ENCODE peak calls at places on chromosomes 4 and X, in eight cellular contexts. C, R, O, W, P, Y, T and K are unnamed samples.

GRCh38 chr4:124427095-124427767 is 285.3 kb downstream of the ANKRD50 start:
- DNase-seq in C (no peak), R (peak; percentile 85), O (peak; percentile 42), W (peak; percentile 56), P (peak; percentile 72), Y (no peak), T (peak; percentile 53), K (no peak)

GRCh38 chr4:147831452-147832192 is 99.7 kb downstream of the ARHGAP10 start:
- DNase-seq in C (peak; percentile 78), R (peak; percentile 29), O (peak; percentile 43), W (peak; percentile 89), P (peak; percentile 34), Y (no peak), T (peak; percentile 98), K (no peak)

GRCh38 chrX:47181301-47181700 is 12.3 kb upstream of the UBA1 start:
- DNase-seq in C (no peak), R (no peak), O (peak; percentile 17), W (no peak), P (no peak), Y (no peak), T (no peak), K (no peak)

GRCh38 chrX:348461-349117 is 30.0 kb upstream of the GTPBP6 start:
- DNase-seq in C (no peak), R (no peak), O (no peak), W (no peak), P (no peak), Y (no peak), T (no peak), K (no peak)

GRCh38 chr4:4721636-4722035 is 137.8 kb upstream of the MSX1 start:
- DNase-seq in C (no peak), R (no peak), O (no peak), W (no peak), P (no peak), Y (no peak), T (no peak), K (no peak)

GRCh38 chrX:92231391-92231790 is 452.2 kb downstream of the PCDH11X start:
- DNase-seq in C (no peak), R (no peak), O (no peak), W (no peak), P (no peak), Y (no peak), T (no peak), K (no peak)

GRCh38 chr4:68963389-68963788 is 11.8 kb upstream of the UGT2A3 start:
- DNase-seq in C (no peak), R (no peak), O (no peak), W (no peak), P (no peak), Y (no peak), T (no peak), K (no peak)

GRCh38 chr4:151990201-151990600 is 229.4 kb upstream of the GATB start:
- DNase-seq in C (no peak), R (no peak), O (no peak), W (peak; percentile 95), P (no peak), Y (no peak), T (peak; percentile 63), K (no peak)

GRCh38 chr4:141155586-141155985 is 22.3 kb upstream of the RNF150 start:
- DNase-seq in C (no peak), R (no peak), O (no peak), W (no peak), P (no peak), Y (no peak), T (no peak), K (no peak)

GRCh38 chrX:69080912-69081465 is 84.3 kb downstream of the PJA1 start:
- DNase-seq in C (no peak), R (no peak), O (no peak), W (no peak), P (no peak), Y (no peak), T (no peak), K (no peak)

GRCh38 chr4:105765690-105766407 is 57.3 kb downstream of the GSTCD start:
- DNase-seq in C (peak; percentile 90), R (peak; percentile 18), O (peak; percentile 34), W (peak; percentile 85), P (no peak), Y (no peak), T (peak; percentile 89), K (no peak)

GRCh38 chr4:147749811-147750321 is 18.0 kb downstream of the ARHGAP10 start:
- DNase-seq in C (no peak), R (no peak), O (no peak), W (no peak), P (no peak), Y (no peak), T (no peak), K (peak; percentile 48)

GRCh38 chrX:31266172-31267076 is 194.6 kb upstream of the FTHL17 start:
- DNase-seq in C (no peak), R (peak; percentile 49), O (peak; percentile 63), W (no peak), P (peak; percentile 70), Y (peak; percentile 68), T (no peak), K (peak; percentile 74)

GRCh38 chr4:109251396-109251795 is 51.1 kb downstream of the COL25A1 start:
- DNase-seq in C (no peak), R (no peak), O (no peak), W (no peak), P (no peak), Y (no peak), T (no peak), K (no peak)

GRCh38 chrX:13110427-13111324 is 66.3 kb upstream of the FAM9C start:
- DNase-seq in C (peak; percentile 95), R (peak; percentile 66), O (no peak), W (peak; percentile 91), P (peak; percentile 58), Y (no peak), T (peak; percentile 95), K (no peak)

GRCh38 chr4:3340038-3340702 is 47.3 kb downstream of the RGS12 start:
- DNase-seq in C (no peak), R (no peak), O (no peak), W (no peak), P (no peak), Y (no peak), T (no peak), K (no peak)

DNA sequence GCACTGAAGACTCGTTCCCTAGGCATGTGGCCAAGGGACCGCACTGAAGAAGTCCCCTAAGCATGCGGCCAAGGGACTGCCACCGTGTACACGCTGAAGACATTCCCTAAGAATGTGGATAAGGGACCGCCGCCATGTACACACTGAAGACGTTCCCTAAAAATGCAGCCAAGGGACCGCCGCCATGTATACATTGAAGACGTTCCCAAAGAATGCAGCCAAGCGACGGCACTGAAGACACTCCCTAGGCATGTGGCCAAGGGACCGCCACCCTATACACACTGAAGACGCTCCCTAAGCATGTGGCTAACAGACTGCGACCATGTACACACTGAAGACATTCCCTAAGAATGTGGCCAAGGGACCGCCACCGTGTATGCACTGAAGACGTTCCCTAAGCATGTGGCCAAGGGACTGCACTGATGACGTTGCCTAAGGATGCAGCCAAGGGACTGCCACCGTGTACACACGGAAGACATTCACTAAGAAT is 31.5 kb downstream of the DHRSX start:
- DNase-seq in C (no peak), R (no peak), O (no peak), W (no peak), P (no peak), Y (no peak), T (no peak), K (no peak)
- TF ChIP-seq CTCF in C (no peak), R (no peak), O (no peak), W (no peak), P (no peak), Y (no peak), T (no peak), K (no peak)

DNA sequence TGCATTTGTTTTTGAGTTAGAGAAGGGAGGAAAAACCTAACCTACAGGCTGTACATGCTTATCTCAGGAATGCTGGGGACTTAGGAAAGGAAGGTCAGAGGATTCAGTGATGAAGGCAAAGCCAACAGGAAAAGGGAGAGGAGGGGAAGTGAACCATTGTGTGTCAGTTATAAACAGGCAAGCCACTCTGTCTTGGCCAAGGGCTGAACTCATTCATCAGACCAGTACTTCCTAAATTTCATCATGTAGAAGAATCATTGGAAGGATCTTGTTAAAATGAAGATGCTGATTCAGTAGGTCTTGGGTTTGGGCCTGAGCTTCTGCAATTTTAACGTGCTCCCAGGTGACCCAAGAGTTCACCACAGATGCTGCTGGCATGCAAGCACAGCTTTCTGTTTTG is 8.4 kb downstream of the SRPX start:
- DNase-seq in C (no peak), R (no peak), O (no peak), W (no peak), P (no peak), Y (no peak), T (peak; percentile 71), K (no peak)
- TF ChIP-seq CTCF in C (no peak), R (no peak), O (no peak), W (no peak), P (no peak), Y (no peak), T (no peak), K (no peak)

DNA sequence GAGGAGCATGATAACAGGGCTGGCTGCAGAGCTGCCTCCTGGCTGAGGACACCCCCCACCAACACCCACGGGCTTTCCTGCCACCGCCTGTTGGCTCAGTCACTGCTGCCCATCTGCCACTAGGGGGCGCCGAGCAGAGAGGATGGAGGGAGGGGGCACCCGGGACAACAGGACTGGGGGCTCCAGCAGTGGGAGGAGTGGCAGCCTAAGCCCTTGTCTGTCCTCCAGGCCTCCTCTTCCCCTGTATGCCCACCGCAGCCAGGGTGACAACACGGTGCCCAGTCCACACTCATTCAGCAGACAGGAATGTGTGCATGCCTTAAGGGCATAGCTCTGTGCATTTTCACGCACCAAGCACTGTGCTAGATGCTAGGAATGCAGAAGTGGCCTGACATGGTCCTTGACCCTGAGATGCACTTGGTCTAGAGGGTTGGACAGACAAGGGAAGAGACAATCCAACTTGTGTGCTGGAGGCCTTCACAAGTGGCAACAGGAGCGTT is 149.9 kb downstream of the AMMECR1 start:
- DNase-seq in C (no peak), R (no peak), O (no peak), W (peak; percentile 30), P (peak; percentile 12), Y (peak; percentile 39), T (no peak), K (peak; percentile 50)
- TF ChIP-seq CTCF in C (peak; percentile 21), R (peak; percentile 47), O (peak; percentile 47), W (peak; percentile 63), P (peak; percentile 9), Y (peak; percentile 74), T (peak; percentile 45), K (peak; percentile 62)

GRCh38 chrX:74284391-74284952 is 19.5 kb upstream of the ZCCHC13 start:
- DNase-seq in C (no peak), R (no peak), O (no peak), W (no peak), P (no peak), Y (no peak), T (no peak), K (no peak)

GRCh38 chrX:74277846-74278245 is 26.1 kb upstream of the ZCCHC13 start:
- DNase-seq in C (no peak), R (no peak), O (no peak), W (no peak), P (no peak), Y (no peak), T (no peak), K (no peak)

GRCh38 chrX:74277320-74277719 is 26.7 kb upstream of the ZCCHC13 start:
- DNase-seq in C (no peak), R (no peak), O (no peak), W (no peak), P (no peak), Y (no peak), T (no peak), K (no peak)

DNA sequence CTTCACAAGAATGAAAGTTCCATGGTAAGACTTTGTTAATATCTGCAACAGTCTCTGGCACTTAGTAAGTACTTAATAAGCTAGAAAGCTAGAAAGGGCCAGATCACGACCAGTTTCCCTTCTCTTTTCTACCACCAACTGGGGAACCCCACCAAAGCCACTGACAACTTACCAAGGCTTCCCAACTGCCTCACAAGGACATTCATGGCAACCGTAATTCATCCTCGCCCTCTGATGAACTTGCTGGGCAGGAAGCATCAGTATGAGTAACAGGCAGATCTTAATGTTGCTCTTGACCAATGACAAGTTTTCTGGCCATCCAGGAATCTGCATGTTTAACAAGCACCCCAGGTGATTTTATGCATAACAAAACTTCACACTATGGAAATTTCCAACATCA is 23.2 kb upstream of the ZCCHC13 start:
- DNase-seq in C (no peak), R (no peak), O (no peak), W (no peak), P (no peak), Y (no peak), T (no peak), K (no peak)
- TF ChIP-seq CTCF in C (no peak), R (no peak), O (no peak), W (no peak), P (no peak), Y (no peak), T (no peak), K (no peak)